ENCODE peak calls at places on chromosomes 12 and 14, in seven cellular contexts. K, Y, B, V, O, G and M are unnamed samples.

GRCh38 chr14:63701614-63702291 is 26.1 kb downstream of the SGPP1 start:
- DNase-seq in K (no peak), Y (no peak), B (no peak), V (no peak), O (no peak), G (no peak), M (no peak)

GRCh38 chr12:102966200-102966941 is 8.9 kb downstream of the ASCL1 start:
- DNase-seq in K (no peak), Y (no peak), B (no peak), V (no peak), O (no peak), G (no peak), M (no peak)

GRCh38 chr14:82080319-82080718 is 546.7 kb upstream of the SEL1L start:
- DNase-seq in K (no peak), Y (no peak), B (no peak), V (no peak), O (no peak), G (no peak), M (no peak)

GRCh38 chr12:129193263-129193871 is 340.1 kb downstream of the GLT1D1 start:
- DNase-seq in K (no peak), Y (no peak), B (no peak), V (peak; percentile 24), O (no peak), G (no peak), M (peak; percentile 62)

GRCh38 chr12:52082026-52082667 is 2.6 kb downstream of the SMIM41 start:
- DNase-seq in K (peak; percentile 74), Y (peak; percentile 61), B (peak; percentile 80), V (no peak), O (peak; percentile 71), G (no peak), M (peak; percentile 92)

GRCh38 chr12:111031956-111032919 is 111.9 kb upstream of the MYL2 start:
- DNase-seq in K (no peak), Y (no peak), B (no peak), V (no peak), O (no peak), G (no peak), M (no peak)

GRCh38 chr12:75854681-75855309 is 176.8 kb downstream of the PHLDA1 start:
- DNase-seq in K (no peak), Y (peak; percentile 35), B (no peak), V (no peak), O (no peak), G (no peak), M (peak; percentile 58)

GRCh38 chr12:50572275-50572674 is 67.5 kb downstream of the DIP2B start:
- DNase-seq in K (no peak), Y (peak; percentile 89), B (no peak), V (no peak), O (no peak), G (no peak), M (no peak)

GRCh38 chr14:77208266-77208978 is 26.8 kb downstream of the TMEM63C start:
- DNase-seq in K (peak; percentile 73), Y (peak; percentile 53), B (peak; percentile 70), V (peak; percentile 79), O (peak; percentile 88), G (peak; percentile 70), M (peak; percentile 96)

GRCh38 chr12:57268264-57268663 is 17.3 kb upstream of the STAC3 start:
- DNase-seq in K (no peak), Y (peak; percentile 76), B (no peak), V (no peak), O (no peak), G (no peak), M (no peak)

GRCh38 chr12:121781751-121782615 is 11.5 kb downstream of the RHOF start:
- DNase-seq in K (no peak), Y (peak; percentile 72), B (no peak), V (no peak), O (no peak), G (peak; percentile 62), M (peak; percentile 93)

GRCh38 chr12:77120695-77121094 is 55.3 kb upstream of the E2F7 start:
- DNase-seq in K (no peak), Y (peak; percentile 65), B (no peak), V (no peak), O (no peak), G (no peak), M (no peak)

GRCh38 chr12:54286042-54286931 is 5.8 kb downstream of the HNRNPA1 start:
- DNase-seq in K (no peak), Y (no peak), B (no peak), V (no peak), O (no peak), G (no peak), M (peak; percentile 19)

GRCh38 chr14:68816943-68817430 is 24.1 kb upstream of the ZFP36L1 start:
- DNase-seq in K (no peak), Y (no peak), B (no peak), V (no peak), O (no peak), G (no peak), M (no peak)

GRCh38 chr14:68817513-68818212 is 24.8 kb upstream of the ZFP36L1 start:
- DNase-seq in K (no peak), Y (no peak), B (no peak), V (no peak), O (no peak), G (no peak), M (peak; percentile 81)

GRCh38 chr14:68814376-68815287 is 21.8 kb upstream of the ZFP36L1 start:
- DNase-seq in K (no peak), Y (peak; percentile 68), B (peak; percentile 73), V (no peak), O (no peak), G (peak; percentile 35), M (peak; percentile 91)

GRCh38 chr14:68815288-68816182 is 22.7 kb upstream of the ZFP36L1 start:
- DNase-seq in K (no peak), Y (no peak), B (no peak), V (no peak), O (no peak), G (peak; percentile 50), M (peak; percentile 80)

DNA sequence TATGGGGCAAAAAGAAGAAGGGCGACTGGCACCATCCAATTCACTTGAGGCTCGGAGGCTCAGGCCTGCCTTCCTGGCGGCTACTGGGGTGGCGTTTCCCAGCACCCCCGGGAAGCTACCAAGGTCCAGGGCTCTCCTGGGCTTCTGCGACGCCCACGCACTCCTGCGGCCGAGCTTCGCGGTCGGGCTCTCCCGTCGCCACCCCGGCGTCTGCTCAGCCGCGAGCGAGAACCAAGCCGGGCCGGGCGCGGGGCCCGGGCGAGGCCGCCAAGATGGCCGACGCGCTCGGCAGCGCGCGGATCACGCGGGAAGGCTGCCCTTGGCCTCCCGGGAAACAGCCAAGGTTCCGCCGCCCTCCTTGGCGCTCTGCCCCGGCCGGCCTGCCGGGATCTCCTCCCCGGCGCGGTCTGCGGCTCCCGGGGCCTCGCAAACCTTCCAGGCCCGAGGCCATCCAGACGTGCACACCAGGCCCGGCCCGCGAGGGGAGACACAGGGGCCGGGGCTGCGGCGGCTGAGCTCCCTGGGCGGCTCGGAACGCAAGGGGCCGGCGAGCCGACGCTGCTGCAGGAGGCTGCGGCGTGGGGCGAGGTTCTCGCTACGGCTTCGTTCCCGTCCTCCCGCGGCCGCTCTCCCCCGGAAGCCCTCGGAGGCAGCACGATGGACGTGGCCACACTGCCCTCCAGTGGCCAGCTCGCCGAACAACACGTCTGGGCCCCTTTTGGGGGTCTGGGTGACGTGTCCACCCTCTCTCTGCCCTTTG is 23.5 kb upstream of the ZFP36L1 start:
- DNase-seq in K (peak; percentile 92), Y (peak; percentile 86), B (peak; percentile 89), V (peak; percentile 91), O (peak; percentile 96), G (peak; percentile 92), M (peak; percentile 100)
- H3K4me1 ChIP-seq in K (peaks cover 50% of the 10 kb centered on the region), Y (peaks cover 24% of the 10 kb centered on the region), B (peaks cover 49% of the 10 kb centered on the region), V (peaks cover 27% of the 10 kb centered on the region), O (peaks cover 46% of the 10 kb centered on the region), G (peaks cover 59% of the 10 kb centered on the region), M (peaks cover 26% of the 10 kb centered on the region)

GRCh38 chr14:90402009-90402408 is 5.2 kb downstream of the CALM1 start:
- DNase-seq in K (no peak), Y (no peak), B (no peak), V (no peak), O (no peak), G (no peak), M (no peak)

GRCh38 chr14:90405755-90406154 is 8.9 kb downstream of the CALM1 start:
- DNase-seq in K (no peak), Y (no peak), B (no peak), V (no peak), O (no peak), G (no peak), M (no peak)

GRCh38 chr14:90405101-90405500 is 8.3 kb downstream of the CALM1 start:
- DNase-seq in K (no peak), Y (no peak), B (no peak), V (no peak), O (no peak), G (no peak), M (no peak)

GRCh38 chr14:90400904-90401561 is 4.2 kb downstream of the CALM1 start:
- DNase-seq in K (no peak), Y (no peak), B (no peak), V (no peak), O (no peak), G (no peak), M (no peak)

GRCh38 chr14:90403065-90403464 is 6.2 kb downstream of the CALM1 start:
- DNase-seq in K (no peak), Y (no peak), B (no peak), V (no peak), O (no peak), G (no peak), M (no peak)
- H3K4me1 ChIP-seq in K (peaks cover 58% of the 10 kb centered on the region), Y (peaks cover 5% of the 10 kb centered on the region), B (peaks cover 60% of the 10 kb centered on the region), V (peaks cover 20% of the 10 kb centered on the region), O (peaks cover 42% of the 10 kb centered on the region), G (peaks cover 49% of the 10 kb centered on the region), M (peaks cover 25% of the 10 kb centered on the region)

GRCh38 chr12:38961044-38961443 is 55.7 kb upstream of the CPNE8 start:
- DNase-seq in K (no peak), Y (no peak), B (no peak), V (no peak), O (no peak), G (no peak), M (no peak)
- H3K4me1 ChIP-seq in K (no peaks in the 10 kb centered on the region), Y (no peaks in the 10 kb centered on the region), B (no peaks in the 10 kb centered on the region), V (no peaks in the 10 kb centered on the region), O (no peaks in the 10 kb centered on the region), G (no peaks in the 10 kb centered on the region), M (no peaks in the 10 kb centered on the region)

GRCh38 chr14:95133282-95133681 is 24.0 kb downstream of the DICER1 start:
- DNase-seq in K (no peak), Y (peak; percentile 35), B (no peak), V (no peak), O (no peak), G (no peak), M (no peak)

GRCh38 chr14:95130545-95130944 is 26.8 kb downstream of the DICER1 start:
- DNase-seq in K (no peak), Y (no peak), B (no peak), V (no peak), O (no peak), G (no peak), M (no peak)

GRCh38 chr14:95136631-95137030 is 20.7 kb downstream of the DICER1 start:
- DNase-seq in K (no peak), Y (peak; percentile 23), B (no peak), V (no peak), O (no peak), G (no peak), M (no peak)

GRCh38 chr14:95134304-95134933 is 22.9 kb downstream of the DICER1 start:
- DNase-seq in K (no peak), Y (peak; percentile 76), B (no peak), V (no peak), O (no peak), G (no peak), M (no peak)

DNA sequence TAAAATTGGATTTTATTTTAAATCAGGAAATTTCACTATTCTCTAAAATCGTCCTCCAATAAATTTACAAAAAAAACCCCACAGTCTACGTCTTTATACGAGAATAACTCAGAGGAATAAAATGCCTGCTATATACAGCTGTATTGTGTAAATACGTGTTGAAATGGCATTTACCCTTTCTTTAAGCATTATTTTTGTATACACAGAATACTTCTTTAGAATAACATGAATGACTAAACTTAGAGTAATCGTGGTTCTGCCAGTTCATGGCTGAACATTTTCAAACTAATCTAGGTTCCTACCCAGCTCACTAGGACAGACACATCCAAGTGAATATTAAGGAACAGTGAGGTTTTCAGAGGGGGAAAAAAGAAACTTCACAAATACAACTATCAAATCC is 24.6 kb downstream of the DICER1 start:
- DNase-seq in K (no peak), Y (peak; percentile 85), B (no peak), V (no peak), O (no peak), G (no peak), M (no peak)
- H3K4me1 ChIP-seq in K (peaks cover 20% of the 10 kb centered on the region), Y (peaks cover 18% of the 10 kb centered on the region), B (peaks cover 37% of the 10 kb centered on the region), V (peaks cover 37% of the 10 kb centered on the region), O (peaks cover 22% of the 10 kb centered on the region), G (no peaks in the 10 kb centered on the region), M (peaks cover 4% of the 10 kb centered on the region)